ENCODE peak calls at places on chromosomes 5 and 9, in eight cellular contexts. B is RWPE1, O is HFF-Myc, P is A549, T is fibroblast of mammary gland, C is BJ, V is fibroblast of lung, A is omental fat pad. E is an unnamed sample.

GRCh38 chr9:133689151-133689763 is 48.9 kb downstream of the SARDH start:
- DNase-seq in B (no peak), O (no peak), P (no peak), T (no peak), C (no peak), V (no peak), A (no peak), E (no peak)

GRCh38 chr9:116643691-116644090 is 43.4 kb upstream of the TRIM32 start:
- DNase-seq in B (no peak), O (peak; percentile 32), P (no peak), T (peak; percentile 59), C (peak; percentile 35), V (no peak), A (no peak), E (no peak)

GRCh38 chr9:33858346-33858869 is 41.4 kb downstream of the UBE2R2 start:
- DNase-seq in B (no peak), O (no peak), P (no peak), T (peak; percentile 37), C (no peak), V (peak; percentile 49), A (no peak), E (no peak)

GRCh38 chr9:96604005-96604320 is 15.7 kb downstream of the CDC14B start:
- DNase-seq in B (no peak), O (no peak), P (no peak), T (peak; percentile 80), C (no peak), V (peak; percentile 63), A (no peak), E (no peak)

GRCh38 chr9:98391406-98391805 is 136.0 kb upstream of the TBC1D2 start:
- DNase-seq in B (no peak), O (no peak), P (no peak), T (no peak), C (no peak), V (no peak), A (no peak), E (no peak)

GRCh38 chr5:158943057-158943456 is 156.7 kb downstream of the EBF1 start:
- DNase-seq in B (peak; percentile 95), O (peak; percentile 63), P (peak; percentile 92), T (peak; percentile 99), C (peak; percentile 53), V (peak; percentile 88), A (peak; percentile 46), E (no peak)

GRCh38 chr9:12989669-12990068 is 214.8 kb downstream of the LURAP1L start:
- DNase-seq in B (no peak), O (no peak), P (no peak), T (no peak), C (no peak), V (no peak), A (no peak), E (no peak)

GRCh38 chr9:16704096-16704488 is 166.4 kb downstream of the BNC2 start:
- DNase-seq in B (no peak), O (no peak), P (no peak), T (peak; percentile 62), C (no peak), V (no peak), A (no peak), E (no peak)

GRCh38 chr5:171736976-171737848 is 48.4 kb upstream of the SMIM23 start:
- DNase-seq in B (no peak), O (no peak), P (no peak), T (peak; percentile 30), C (no peak), V (no peak), A (no peak), E (no peak)

GRCh38 chr9:131610231-131610761 is 65.0 kb downstream of the PRRT1B start:
- DNase-seq in B (no peak), O (no peak), P (no peak), T (peak; percentile 92), C (no peak), V (peak; percentile 97), A (no peak), E (no peak)

GRCh38 chr9:17669206-17669605 is 90.3 kb downstream of the SH3GL2 start:
- DNase-seq in B (no peak), O (no peak), P (no peak), T (no peak), C (no peak), V (no peak), A (no peak), E (no peak)

GRCh38 chr9:4805519-4805918 is 12.8 kb downstream of the RCL1 start:
- DNase-seq in B (no peak), O (no peak), P (no peak), T (no peak), C (no peak), V (no peak), A (no peak), E (no peak)

GRCh38 chr5:124236366-124237231 is 509.8 kb downstream of the ZNF608 start:
- DNase-seq in B (peak; percentile 12), O (no peak), P (no peak), T (peak; percentile 25), C (no peak), V (peak; percentile 13), A (no peak), E (no peak)

GRCh38 chr9:103821115-103821514 is 273.0 kb upstream of the SMC2 start:
- DNase-seq in B (no peak), O (no peak), P (no peak), T (no peak), C (no peak), V (no peak), A (no peak), E (no peak)

GRCh38 chr9:20199111-20199510 is 410.3 kb upstream of the SLC24A2 start:
- DNase-seq in B (no peak), O (no peak), P (no peak), T (no peak), C (no peak), V (no peak), A (no peak), E (no peak)

GRCh38 chr5:91652678-91653077 is 269.6 kb upstream of the ARRDC3 start:
- DNase-seq in B (no peak), O (no peak), P (no peak), T (no peak), C (no peak), V (no peak), A (no peak), E (no peak)

GRCh38 chr9:95494022-95494415 is 22.8 kb downstream of the PTCH1 start:
- DNase-seq in B (no peak), O (no peak), P (no peak), T (no peak), C (no peak), V (no peak), A (no peak), E (no peak)

GRCh38 chr9:88023001-88023400 is 48.7 kb upstream of the CDK20 start:
- DNase-seq in B (no peak), O (no peak), P (no peak), T (no peak), C (no peak), V (no peak), A (no peak), E (no peak)

GRCh38 chr5:89417990-89418820 is 535.2 kb upstream of the MEF2C start:
- DNase-seq in B (no peak), O (no peak), P (no peak), T (peak; percentile 13), C (no peak), V (peak; percentile 7), A (no peak), E (no peak)

DNA sequence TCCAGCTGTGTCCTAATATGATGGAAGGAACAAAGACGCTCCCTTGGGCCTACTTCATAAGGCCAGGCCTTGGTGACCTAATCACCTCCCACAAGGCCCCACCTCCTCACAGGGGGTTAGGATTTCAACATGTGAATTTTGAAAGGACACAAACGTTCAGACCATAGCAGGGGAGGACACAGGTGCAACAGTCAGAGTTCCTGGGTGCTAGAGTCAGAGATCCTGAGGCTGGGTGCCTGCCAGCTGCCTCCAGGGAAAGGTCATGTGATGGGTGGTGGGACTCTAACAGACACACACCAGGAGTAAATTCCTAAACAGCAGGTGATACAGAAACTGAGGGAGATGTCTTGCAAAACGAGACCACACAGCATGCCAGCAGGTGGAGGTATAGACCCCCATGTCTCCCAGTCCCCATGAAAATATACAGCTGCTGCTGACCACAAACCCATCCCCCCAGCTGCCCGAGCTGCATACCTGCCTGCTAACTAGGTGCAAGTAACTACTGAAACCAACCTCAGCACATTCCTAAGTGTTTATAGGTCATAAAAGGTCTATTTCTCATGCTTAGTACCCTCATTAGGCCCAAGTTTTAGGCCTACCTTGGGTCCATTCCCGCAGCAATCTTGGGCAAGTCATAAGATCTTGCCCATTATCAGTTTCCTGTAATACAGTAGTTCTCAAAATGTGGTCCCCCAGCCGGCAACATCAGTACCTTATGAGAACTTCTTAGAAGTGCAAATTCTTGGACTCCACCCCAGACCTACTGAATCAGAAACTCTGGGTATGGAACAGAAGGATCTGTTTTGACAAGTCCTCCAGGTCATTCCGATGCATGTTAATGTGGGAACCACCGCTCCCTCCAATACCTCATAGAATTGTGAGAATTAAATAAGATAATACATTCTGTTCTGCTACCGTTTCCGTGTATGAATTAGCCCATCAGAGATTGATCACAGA is 245.3 kb downstream of the ENC1 start:
- DNase-seq in B (peak; percentile 87), O (no peak), P (no peak), T (no peak), C (no peak), V (no peak), A (no peak), E (peak; percentile 28)
- TF ChIP-seq CTCF in B (no peak), O (no peak), P (no peak), T (no peak), C (no peak), V (no peak), A (no peak), E (peak; percentile 42)

DNA sequence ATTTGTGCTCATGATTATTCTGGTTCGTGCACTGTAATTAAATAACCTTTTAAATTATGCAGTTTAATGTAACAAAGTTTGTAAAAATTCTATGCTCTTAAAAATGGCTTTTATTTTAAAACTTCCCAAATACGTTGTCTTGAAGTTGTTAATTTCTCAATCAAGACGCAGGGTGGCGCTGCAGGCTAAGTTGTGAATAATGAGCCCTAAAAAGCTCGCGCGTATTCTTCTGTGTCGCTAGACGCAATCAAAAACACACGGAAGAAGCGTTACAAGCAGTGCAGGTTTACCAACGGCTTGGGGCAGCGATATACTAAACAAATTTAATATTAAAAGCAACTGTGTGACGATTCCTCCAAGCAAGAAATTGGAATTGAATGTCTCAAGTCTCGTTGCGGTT is at the start of gene PCDHB4:
- DNase-seq in B (no peak), O (no peak), P (no peak), T (peak; percentile 8), C (no peak), V (no peak), A (no peak), E (no peak)
- TF ChIP-seq CTCF in B (no peak), O (peak; percentile 22), P (no peak), T (peak; percentile 14), C (no peak), V (no peak), A (no peak), E (no peak)

GRCh38 chr5:98750693-98751092 is 22.8 kb upstream of the RGMB start:
- DNase-seq in B (no peak), O (no peak), P (no peak), T (no peak), C (no peak), V (no peak), A (no peak), E (no peak)
- TF ChIP-seq CTCF in B (peak; percentile 41), O (peak; percentile 39), P (peak; percentile 22), T (peak; percentile 40), C (no peak), V (peak; percentile 36), A (no peak), E (peak; percentile 53)

DNA sequence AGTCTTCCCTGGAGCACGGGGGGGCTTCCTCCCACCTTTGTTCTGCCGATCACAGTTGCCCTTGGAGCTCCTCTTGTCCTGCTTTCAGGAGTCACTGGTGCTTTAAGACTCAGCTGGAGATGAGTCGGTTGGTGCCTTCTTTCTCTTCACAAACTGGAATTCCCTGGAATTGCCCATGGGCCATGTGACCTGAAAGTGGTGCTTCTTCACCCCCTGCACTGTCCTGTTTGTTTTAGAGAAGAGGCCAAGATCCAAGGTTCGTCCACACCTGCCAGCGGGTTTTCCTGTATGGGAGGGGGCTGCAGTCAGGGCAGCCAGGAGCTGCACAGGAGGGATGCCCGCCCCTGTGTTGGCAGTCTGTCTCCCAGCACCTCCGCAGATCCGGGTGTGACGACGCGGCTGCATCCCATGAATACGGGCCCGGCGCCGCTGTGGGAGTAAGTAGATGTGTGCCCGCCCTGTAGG is 9.5 kb upstream of the MRPS2 start:
- DNase-seq in B (no peak), O (no peak), P (no peak), T (no peak), C (no peak), V (no peak), A (no peak), E (no peak)
- TF ChIP-seq CTCF in B (no peak), O (no peak), P (no peak), T (no peak), C (no peak), V (no peak), A (no peak), E (no peak)

E was measured in progenitor cell of endocrine pancreas.